ENCODE peak calls at places on chromosomes 16 and 17, in nine cellular contexts. U, Y, I, E, W, V, B, Z and G are unnamed samples.
A peak's percentile ranks its signal among the peaks of the same experiment; 100 is the strongest.

GRCh38 chr17:3024346-3024745 is 39.1 kb downstream of the OR1D5 start:
- DNase-seq in Y (no peak), I (no peak), U (no peak), W (no peak), Z (no peak), V (no peak), E (no peak), B (no peak), G (no peak)

GRCh38 chr16:53745753-53746258 is 41.9 kb downstream of the FTO start:
- DNase-seq in Y (no peak), U (no peak), V (no peak), B (no peak), W (peak; percentile 59), E (no peak), Z (no peak), I (no peak), G (no peak)

GRCh38 chr16:15766918-15767317 is 89.9 kb downstream of the MYH11 start:
- DNase-seq in U (no peak), V (no peak), W (no peak), Z (no peak), Y (no peak), E (no peak), I (no peak), B (no peak), G (no peak)

GRCh38 chr17:50062323-50063243 is 6.7 kb downstream of the ITGA3 start:
- DNase-seq in W (peak; percentile 91), I (peak; percentile 83), V (no peak), Y (no peak), Z (peak; percentile 93), B (no peak), U (no peak), E (no peak), G (no peak)

GRCh38 chr17:68822752-68823289 is 132.4 kb downstream of the ABCA8 start:
- DNase-seq in Z (no peak), E (peak; percentile 8), W (no peak), U (no peak), B (no peak), Y (no peak), I (no peak), V (no peak), G (peak; percentile 4)

GRCh38 chr16:78499399-78499798 is 399.9 kb downstream of the WWOX start:
- DNase-seq in B (no peak), U (no peak), Z (no peak), E (no peak), I (no peak), W (no peak), Y (no peak), V (no peak), G (no peak)

GRCh38 chr17:16470302-16470701 is 21.7 kb downstream of the LRRC75A start:
- DNase-seq in U (no peak), E (no peak), W (no peak), V (no peak), B (no peak), I (no peak), Z (no peak), Y (no peak), G (no peak)

GRCh38 chr17:75832164-75832651 is 12.0 kb downstream of the UNC13D start:
- DNase-seq in U (no peak), V (no peak), W (no peak), I (no peak), B (no peak), Z (no peak), E (peak; percentile 36), Y (no peak), G (peak; percentile 52)

GRCh38 chr16:5510819-5511370 is 413.3 kb upstream of the EEF2KMT start:
- DNase-seq in Y (no peak), E (no peak), V (no peak), W (no peak), Z (no peak), U (no peak), I (no peak), B (no peak), G (no peak)

GRCh38 chr16:86825631-86826030 is 247.3 kb downstream of the FOXL1 start:
- DNase-seq in Y (no peak), Z (no peak), V (no peak), U (no peak), I (no peak), E (no peak), B (no peak), W (no peak), G (no peak)

DNA sequence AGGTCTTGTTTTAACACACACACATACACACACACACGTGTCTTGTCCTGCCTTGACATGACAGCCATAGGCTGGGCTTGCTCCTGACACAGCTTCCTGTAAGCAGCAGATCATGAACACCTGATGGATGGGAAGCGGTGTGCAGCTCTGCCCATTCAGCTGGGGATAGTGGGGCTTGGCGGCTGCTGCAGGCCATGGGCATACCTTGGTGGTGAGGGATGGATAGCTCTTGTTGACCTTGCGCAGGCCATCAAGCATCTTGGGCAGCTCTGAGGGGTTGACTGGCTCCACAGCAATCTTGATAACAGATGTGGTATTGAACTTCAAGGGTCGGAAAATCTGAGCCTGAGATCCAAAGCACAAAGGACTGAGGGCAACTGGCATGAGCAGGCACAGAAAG is 12.0 kb downstream of the HIGD1B start:
- DNase-seq in Y (no peak), U (no peak), I (no peak), V (no peak), W (no peak), B (no peak), E (no peak), Z (no peak), G (no peak)
- TF ChIP-seq CTCF in Y (no peak), U (no peak), I (no peak), V (no peak), W (no peak), B (no peak), E (no peak), Z (no peak), G (no peak)

DNA sequence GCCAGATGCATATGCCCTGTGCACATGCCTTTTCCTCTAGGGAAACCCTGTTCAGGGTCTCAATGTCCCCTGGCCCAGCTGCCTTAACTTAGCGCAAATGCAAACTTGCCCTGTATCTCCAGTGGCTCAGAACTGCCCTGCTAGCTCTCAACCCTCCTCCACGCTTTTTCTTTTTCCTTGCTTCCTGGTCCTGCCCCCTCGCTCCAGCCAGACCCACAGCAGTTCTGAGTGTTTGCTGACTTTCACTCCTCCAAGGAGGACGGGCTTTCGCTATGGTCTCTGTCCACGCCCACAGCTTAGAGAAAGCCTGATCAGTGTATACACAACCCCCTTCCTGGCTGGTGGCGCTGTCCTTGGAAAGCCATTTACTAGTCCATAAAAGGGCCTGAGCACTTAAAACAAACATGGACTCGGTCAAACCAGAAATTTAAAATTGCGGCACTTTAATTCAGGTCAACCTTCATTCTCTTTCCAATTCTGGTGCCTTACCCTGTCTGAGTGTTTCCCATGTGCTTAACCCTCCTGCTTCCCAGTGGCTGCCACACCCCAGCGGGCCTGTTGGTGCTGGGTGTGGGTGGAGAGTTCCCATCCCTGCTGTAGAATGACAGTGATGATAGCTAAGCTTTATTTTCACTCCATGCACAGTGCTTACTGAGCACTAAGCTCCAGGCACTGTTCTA is 15.6 kb upstream of the TMEM98 start:
- DNase-seq in I (peak; percentile 37), Z (peak; percentile 87), Y (no peak), E (no peak), V (no peak), B (no peak), U (peak; percentile 83), W (no peak), G (no peak)
- TF ChIP-seq CTCF in I (no peak), Z (no peak), Y (no peak), E (no peak), V (no peak), B (no peak), U (no peak), W (no peak), G (no peak)

GRCh38 chr16:179431-179830 is 828 bp upstream of the HBQ1 start:
- DNase-seq in Y (no peak), V (no peak), I (no peak), Z (no peak), B (no peak), E (no peak), U (no peak), W (no peak), G (no peak)

GRCh38 chr16:183005-183404 is 2.7 kb downstream of the HBQ1 start:
- DNase-seq in I (no peak), V (no peak), U (no peak), Z (no peak), B (no peak), W (no peak), E (no peak), Y (no peak), G (no peak)

GRCh38 chr16:180101-180920 is at the start of gene HBQ1:
- DNase-seq in Y (no peak), U (no peak), I (peak; percentile 17), Z (no peak), V (peak; percentile 59), E (peak; percentile 78), W (no peak), B (peak; percentile 85), G (peak; percentile 78)

GRCh38 chr16:180921-181667 is 835 bp downstream of the HBQ1 start:
- DNase-seq in I (peak; percentile 72), U (peak; percentile 87), Z (peak; percentile 70), B (peak; percentile 88), E (peak; percentile 96), W (peak; percentile 12), V (peak; percentile 91), Y (peak; percentile 83), G (peak; percentile 96)

DNA sequence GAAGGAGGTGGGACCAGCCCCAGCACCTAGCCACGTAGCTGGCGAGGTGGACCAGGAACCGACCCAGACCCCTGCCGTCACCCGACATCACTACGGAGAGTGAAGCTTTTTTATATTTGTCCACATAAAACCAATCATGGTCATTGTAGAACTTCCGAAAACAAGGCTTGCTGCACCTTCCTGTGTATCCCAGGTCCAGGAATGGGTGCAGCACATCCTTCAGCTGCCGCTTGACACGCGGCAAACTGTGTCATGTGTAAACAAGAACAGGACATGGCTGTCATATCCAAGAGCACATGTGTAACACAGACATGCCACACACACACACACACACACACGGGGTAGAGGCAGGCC is 1.4 kb downstream of the HBQ1 start:
- DNase-seq in Z (no peak), Y (no peak), I (no peak), U (no peak), E (no peak), W (no peak), B (no peak), V (no peak), G (no peak)
- TF ChIP-seq CTCF in Z (no peak), Y (no peak), I (no peak), U (no peak), E (no peak), W (no peak), B (peak; percentile 47), V (peak; percentile 52), G (no peak)

GRCh38 chr16:88629835-88630234 is 8.5 kb upstream of the IL17C start:
- DNase-seq in Z (no peak), I (no peak), V (no peak), E (no peak), B (no peak), W (no peak), U (no peak), Y (no peak), G (no peak)

GRCh38 chr16:88627531-88628411 is 10.6 kb upstream of the IL17C start:
- DNase-seq in W (no peak), V (no peak), Z (no peak), B (no peak), Y (no peak), I (no peak), E (no peak), U (no peak), G (no peak)

GRCh38 chr16:88630433-88630832 is 7.9 kb upstream of the IL17C start:
- DNase-seq in E (no peak), V (no peak), W (no peak), U (no peak), B (no peak), Z (no peak), I (no peak), Y (no peak), G (no peak)

GRCh38 chr16:88626646-88627045 is 11.7 kb upstream of the IL17C start:
- DNase-seq in V (no peak), I (no peak), W (no peak), Z (no peak), Y (no peak), B (no peak), E (no peak), U (no peak), G (no peak)

GRCh38 chr16:88628512-88628974 is 9.8 kb upstream of the IL17C start:
- DNase-seq in B (peak; percentile 79), E (no peak), I (peak; percentile 71), V (no peak), W (no peak), Z (no peak), Y (no peak), U (no peak), G (no peak)
- TF ChIP-seq CTCF in B (peak; percentile 34), E (peak; percentile 15), I (peak; percentile 74), V (no peak), W (no peak), Z (no peak), Y (peak; percentile 9), U (no peak), G (peak; percentile 38)